ENCODE peak calls at places on chromosomes 4 and X, in ten cellular contexts. One of them, this sample, is unnamed.

GRCh38 chr4:71541541-71541940 is 202.7 kb downstream of the SLC4A4 start:
- DNase-seq in spleen: no peak
- DNase-seq in transverse colon: no peak
- DNase-seq in lung: no peak
- DNase-seq in pancreas: no peak
- DNase-seq in foreskin fibroblast: no peak
- DNase-seq in cardiac muscle cell: no peak
- DNase-seq in fibroblast of the aortic adventitia: no peak
- DNase-seq in SJSA1: no peak
- DNase-seq in fibroblast of lung: no peak
- DNase-seq in this sample: no peak

GRCh38 chrX:39762266-39762841 is 335.4 kb downstream of the BCOR start:
- DNase-seq in fibroblast of lung: peak
- DNase-seq in SJSA1: peak
- DNase-seq in transverse colon: no peak
- DNase-seq in cardiac muscle cell: no peak
- DNase-seq in foreskin fibroblast: peak
- DNase-seq in pancreas: no peak
- DNase-seq in fibroblast of the aortic adventitia: peak
- DNase-seq in spleen: no peak
- DNase-seq in lung: no peak
- DNase-seq in this sample: peak

GRCh38 chr4:111187108-111187507 is 564.2 kb upstream of the PITX2 start:
- DNase-seq in lung: no peak
- DNase-seq in fibroblast of the aortic adventitia: no peak
- DNase-seq in cardiac muscle cell: no peak
- DNase-seq in pancreas: no peak
- DNase-seq in fibroblast of lung: no peak
- DNase-seq in spleen: no peak
- DNase-seq in SJSA1: no peak
- DNase-seq in foreskin fibroblast: no peak
- DNase-seq in transverse colon: no peak
- DNase-seq in this sample: no peak

GRCh38 chr4:74539043-74539790 is 94.3 kb downstream of the AREG start:
- DNase-seq in spleen: no peak
- DNase-seq in transverse colon: no peak
- DNase-seq in cardiac muscle cell: no peak
- DNase-seq in SJSA1: no peak
- DNase-seq in foreskin fibroblast: peak
- DNase-seq in fibroblast of the aortic adventitia: peak
- DNase-seq in fibroblast of lung: peak
- DNase-seq in lung: no peak
- DNase-seq in pancreas: no peak
- DNase-seq in this sample: no peak

GRCh38 chr4:8837181-8837811 is 34.3 kb downstream of the HMX1 start:
- DNase-seq in fibroblast of lung: no peak
- DNase-seq in lung: no peak
- DNase-seq in SJSA1: no peak
- DNase-seq in spleen: peak
- DNase-seq in pancreas: peak
- DNase-seq in foreskin fibroblast: no peak
- DNase-seq in cardiac muscle cell: no peak
- DNase-seq in fibroblast of the aortic adventitia: no peak
- DNase-seq in transverse colon: peak
- DNase-seq in this sample: no peak

GRCh38 chrX:17030092-17030491 is 83.6 kb downstream of the REPS2 start:
- DNase-seq in foreskin fibroblast: no peak
- DNase-seq in SJSA1: no peak
- DNase-seq in transverse colon: no peak
- DNase-seq in cardiac muscle cell: no peak
- DNase-seq in fibroblast of the aortic adventitia: no peak
- DNase-seq in fibroblast of lung: no peak
- DNase-seq in pancreas: no peak
- DNase-seq in lung: no peak
- DNase-seq in spleen: no peak
- DNase-seq in this sample: peak

GRCh38 chr4:30443289-30443688 is 276.9 kb upstream of the PCDH7 start:
- DNase-seq in lung: no peak
- DNase-seq in SJSA1: no peak
- DNase-seq in pancreas: no peak
- DNase-seq in spleen: no peak
- DNase-seq in fibroblast of the aortic adventitia: no peak
- DNase-seq in transverse colon: no peak
- DNase-seq in foreskin fibroblast: no peak
- DNase-seq in cardiac muscle cell: no peak
- DNase-seq in fibroblast of lung: no peak
- DNase-seq in this sample: no peak

GRCh38 chr4:40595981-40596380 is 33.7 kb downstream of the RBM47 start:
- DNase-seq in transverse colon: no peak
- DNase-seq in foreskin fibroblast: no peak
- DNase-seq in cardiac muscle cell: no peak
- DNase-seq in pancreas: no peak
- DNase-seq in SJSA1: no peak
- DNase-seq in lung: no peak
- DNase-seq in fibroblast of the aortic adventitia: no peak
- DNase-seq in spleen: no peak
- DNase-seq in fibroblast of lung: no peak
- DNase-seq in this sample: no peak

GRCh38 chr4:118954246-118954645 is 65.6 kb downstream of the SYNPO2 start:
- DNase-seq in fibroblast of lung: peak
- DNase-seq in foreskin fibroblast: peak
- DNase-seq in pancreas: no peak
- DNase-seq in SJSA1: peak
- DNase-seq in cardiac muscle cell: no peak
- DNase-seq in transverse colon: no peak
- DNase-seq in fibroblast of the aortic adventitia: peak
- DNase-seq in spleen: no peak
- DNase-seq in lung: no peak
- DNase-seq in this sample: peak

GRCh38 chr4:128737098-128737513 is 72.4 kb upstream of the JADE1 start:
- DNase-seq in fibroblast of the aortic adventitia: peak
- DNase-seq in SJSA1: no peak
- DNase-seq in lung: no peak
- DNase-seq in transverse colon: no peak
- DNase-seq in spleen: no peak
- DNase-seq in foreskin fibroblast: no peak
- DNase-seq in cardiac muscle cell: no peak
- DNase-seq in pancreas: no peak
- DNase-seq in fibroblast of lung: no peak
- DNase-seq in this sample: no peak

GRCh38 chrX:123157586-123157985 is 26.5 kb upstream of the GRIA3 start:
- DNase-seq in SJSA1: no peak
- DNase-seq in fibroblast of the aortic adventitia: no peak
- DNase-seq in transverse colon: no peak
- DNase-seq in lung: no peak
- DNase-seq in spleen: no peak
- DNase-seq in foreskin fibroblast: peak
- DNase-seq in fibroblast of lung: no peak
- DNase-seq in cardiac muscle cell: no peak
- DNase-seq in pancreas: no peak
- DNase-seq in this sample: no peak

GRCh38 chrX:45505214-45505613 is 304.5 kb upstream of the DIPK2B start:
- DNase-seq in cardiac muscle cell: no peak
- DNase-seq in transverse colon: no peak
- DNase-seq in fibroblast of lung: peak
- DNase-seq in SJSA1: peak
- DNase-seq in spleen: no peak
- DNase-seq in fibroblast of the aortic adventitia: peak
- DNase-seq in pancreas: no peak
- DNase-seq in lung: no peak
- DNase-seq in foreskin fibroblast: peak
- DNase-seq in this sample: peak

DNA sequence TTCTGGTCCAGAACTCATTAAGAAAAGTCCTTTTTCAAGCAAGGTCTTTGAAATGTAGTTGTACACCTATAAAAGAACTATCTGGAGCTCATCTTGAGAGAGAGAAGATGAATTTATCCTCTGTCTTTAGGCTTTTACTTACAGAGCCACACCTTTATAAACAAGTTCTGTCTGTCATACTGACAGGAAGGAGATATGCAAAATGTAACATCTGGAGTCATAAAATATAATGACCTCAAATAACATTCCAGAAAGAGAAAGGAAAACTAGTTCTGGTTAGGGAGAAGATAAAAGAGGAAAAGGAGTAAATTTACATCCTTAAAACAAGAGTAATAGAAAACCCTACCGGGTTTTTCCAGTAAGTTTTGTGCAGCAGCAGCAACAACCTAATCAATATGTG is 1.3 kb downstream of the INPP4B start:
- DNase-seq in pancreas: no peak
- DNase-seq in fibroblast of the aortic adventitia: no peak
- DNase-seq in transverse colon: no peak
- DNase-seq in fibroblast of lung: no peak
- DNase-seq in foreskin fibroblast: peak
- DNase-seq in spleen: no peak
- DNase-seq in cardiac muscle cell: no peak
- DNase-seq in lung: no peak
- DNase-seq in SJSA1: no peak
- DNase-seq in this sample: no peak
- H3K4me3 ChIP-seq in pancreas: no peak
- H3K4me3 ChIP-seq in fibroblast of the aortic adventitia: peak
- H3K4me3 ChIP-seq in transverse colon: no peak
- H3K4me3 ChIP-seq in fibroblast of lung: no peak
- H3K4me3 ChIP-seq in foreskin fibroblast: peak
- H3K4me3 ChIP-seq in spleen: peak
- H3K4me3 ChIP-seq in cardiac muscle cell: no peak
- H3K4me3 ChIP-seq in lung: no peak
- H3K4me3 ChIP-seq in SJSA1: no peak
- H3K4me3 ChIP-seq in this sample: no peak

GRCh38 chrX:153446950-153447580 is 1.2 kb upstream of the TREX2 start:
- DNase-seq in lung: no peak
- DNase-seq in cardiac muscle cell: no peak
- DNase-seq in fibroblast of lung: no peak
- DNase-seq in fibroblast of the aortic adventitia: no peak
- DNase-seq in foreskin fibroblast: no peak
- DNase-seq in spleen: peak
- DNase-seq in pancreas: peak
- DNase-seq in transverse colon: no peak
- DNase-seq in SJSA1: no peak
- DNase-seq in this sample: no peak
- H3K4me3 ChIP-seq in lung: no peak
- H3K4me3 ChIP-seq in cardiac muscle cell: no peak
- H3K4me3 ChIP-seq in fibroblast of lung: no peak
- H3K4me3 ChIP-seq in fibroblast of the aortic adventitia: no peak
- H3K4me3 ChIP-seq in foreskin fibroblast: no peak
- H3K4me3 ChIP-seq in spleen: no peak
- H3K4me3 ChIP-seq in pancreas: no peak
- H3K4me3 ChIP-seq in transverse colon: no peak
- H3K4me3 ChIP-seq in SJSA1: no peak
- H3K4me3 ChIP-seq in this sample: no peak

GRCh38 chr4:4347585-4347984 is 39.3 kb upstream of the NSG1 start:
- DNase-seq in SJSA1: no peak
- DNase-seq in fibroblast of the aortic adventitia: no peak
- DNase-seq in foreskin fibroblast: no peak
- DNase-seq in pancreas: no peak
- DNase-seq in cardiac muscle cell: no peak
- DNase-seq in spleen: no peak
- DNase-seq in lung: no peak
- DNase-seq in fibroblast of lung: no peak
- DNase-seq in transverse colon: no peak
- DNase-seq in this sample: no peak

GRCh38 chr4:4349902-4350301 is 37.0 kb upstream of the NSG1 start:
- DNase-seq in foreskin fibroblast: no peak
- DNase-seq in transverse colon: no peak
- DNase-seq in SJSA1: no peak
- DNase-seq in cardiac muscle cell: no peak
- DNase-seq in fibroblast of lung: no peak
- DNase-seq in spleen: no peak
- DNase-seq in lung: no peak
- DNase-seq in fibroblast of the aortic adventitia: no peak
- DNase-seq in pancreas: no peak
- DNase-seq in this sample: no peak

GRCh38 chr4:4341861-4342650 is 44.8 kb upstream of the NSG1 start:
- DNase-seq in SJSA1: no peak
- DNase-seq in pancreas: no peak
- DNase-seq in cardiac muscle cell: no peak
- DNase-seq in fibroblast of the aortic adventitia: no peak
- DNase-seq in transverse colon: no peak
- DNase-seq in foreskin fibroblast: no peak
- DNase-seq in fibroblast of lung: no peak
- DNase-seq in spleen: peak
- DNase-seq in lung: no peak
- DNase-seq in this sample: no peak

GRCh38 chr4:4343038-4343437 is 43.9 kb upstream of the NSG1 start:
- DNase-seq in SJSA1: no peak
- DNase-seq in transverse colon: no peak
- DNase-seq in pancreas: no peak
- DNase-seq in lung: no peak
- DNase-seq in foreskin fibroblast: no peak
- DNase-seq in fibroblast of lung: no peak
- DNase-seq in cardiac muscle cell: no peak
- DNase-seq in fibroblast of the aortic adventitia: no peak
- DNase-seq in spleen: no peak
- DNase-seq in this sample: no peak

DNA sequence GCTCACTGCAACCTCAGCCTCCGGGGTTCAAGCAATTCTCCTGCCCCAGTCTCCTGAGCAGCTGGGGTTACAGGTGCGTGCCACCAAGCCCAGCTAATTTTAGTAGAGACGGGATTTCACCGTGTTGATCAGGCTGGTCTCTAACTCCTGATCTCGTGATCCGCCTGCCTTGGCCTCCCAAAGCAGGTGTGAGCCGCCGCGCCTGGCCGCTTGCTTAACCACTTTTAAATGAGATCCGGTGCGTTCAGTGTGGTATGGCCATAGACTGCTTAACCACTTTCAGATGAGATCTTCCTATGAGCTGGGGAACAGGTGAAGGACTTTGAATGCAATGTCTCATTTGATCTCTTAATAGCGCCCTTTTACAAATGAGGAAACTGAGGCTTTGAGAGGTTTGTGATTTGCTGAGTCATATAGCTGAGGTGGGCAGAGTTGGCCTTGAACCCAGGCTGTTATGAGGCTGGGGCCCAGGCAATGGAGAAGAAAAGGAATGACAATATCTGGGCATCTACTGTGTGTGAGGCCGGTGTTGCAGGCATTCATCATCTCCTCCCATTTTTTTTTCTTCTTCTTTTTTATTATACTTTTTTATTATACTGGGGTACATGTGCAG is 41.9 kb upstream of the NSG1 start:
- DNase-seq in cardiac muscle cell: no peak
- DNase-seq in SJSA1: no peak
- DNase-seq in fibroblast of lung: no peak
- DNase-seq in transverse colon: peak
- DNase-seq in lung: no peak
- DNase-seq in pancreas: no peak
- DNase-seq in fibroblast of the aortic adventitia: no peak
- DNase-seq in foreskin fibroblast: no peak
- DNase-seq in spleen: peak
- DNase-seq in this sample: no peak
- H3K4me3 ChIP-seq in cardiac muscle cell: no peak
- H3K4me3 ChIP-seq in SJSA1: no peak
- H3K4me3 ChIP-seq in fibroblast of lung: no peak
- H3K4me3 ChIP-seq in transverse colon: no peak
- H3K4me3 ChIP-seq in lung: no peak
- H3K4me3 ChIP-seq in pancreas: no peak
- H3K4me3 ChIP-seq in fibroblast of the aortic adventitia: no peak
- H3K4me3 ChIP-seq in foreskin fibroblast: no peak
- H3K4me3 ChIP-seq in spleen: no peak
- H3K4me3 ChIP-seq in this sample: no peak

DNA sequence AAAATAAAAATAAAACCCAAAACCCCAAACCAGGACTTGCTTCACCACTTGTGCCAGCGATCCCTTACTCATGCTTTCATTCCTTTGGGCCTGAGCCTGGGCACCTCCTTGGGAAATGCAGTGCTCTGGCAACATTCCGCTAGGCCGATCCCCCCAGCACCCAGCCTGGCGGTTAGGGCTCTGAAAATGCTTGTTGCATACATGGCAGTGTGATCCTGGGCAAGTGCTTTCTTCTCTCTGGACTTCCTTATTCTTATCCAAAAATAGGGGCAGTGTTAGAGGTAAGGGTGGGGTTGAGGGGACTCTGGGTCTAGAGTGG is 4.6 kb downstream of the ZNF185 start:
- DNase-seq in lung: no peak
- DNase-seq in SJSA1: no peak
- DNase-seq in transverse colon: no peak
- DNase-seq in foreskin fibroblast: no peak
- DNase-seq in fibroblast of the aortic adventitia: no peak
- DNase-seq in fibroblast of lung: no peak
- DNase-seq in pancreas: no peak
- DNase-seq in spleen: peak
- DNase-seq in cardiac muscle cell: no peak
- DNase-seq in this sample: no peak
- H3K4me3 ChIP-seq in lung: no peak
- H3K4me3 ChIP-seq in SJSA1: no peak
- H3K4me3 ChIP-seq in transverse colon: no peak
- H3K4me3 ChIP-seq in foreskin fibroblast: no peak
- H3K4me3 ChIP-seq in fibroblast of the aortic adventitia: no peak
- H3K4me3 ChIP-seq in fibroblast of lung: no peak
- H3K4me3 ChIP-seq in pancreas: no peak
- H3K4me3 ChIP-seq in spleen: no peak
- H3K4me3 ChIP-seq in cardiac muscle cell: no peak
- H3K4me3 ChIP-seq in this sample: no peak

This sample was measured in SJCRH30.